ENCODE peak calls at places on chromosomes 7 and 10, in five cellular contexts. C is left lung, Q is right cardiac atrium, A is SK-N-SH, E is tibial artery. T is an unnamed sample.

GRCh38 chr7:86958380-86958779 is 101.1 kb downstream of the ELAPOR2 start:
- DNase-seq in E (no peak), Q (no peak), A (no peak), C (no peak), T (no peak)

GRCh38 chr7:69996132-69996531 is 397.9 kb downstream of the AUTS2 start:
- DNase-seq in C (no peak), E (no peak), Q (no peak), A (no peak), T (no peak)

GRCh38 chr10:132580157-132580556 is 42.6 kb downstream of the INPP5A start:
- DNase-seq in E (no peak), C (no peak), A (no peak), Q (no peak), T (no peak)

GRCh38 chr10:94500063-94500462 is 45.5 kb upstream of the HELLS start:
- DNase-seq in A (peak; percentile 15), E (no peak), Q (no peak), C (no peak), T (no peak)

GRCh38 chr10:18246967-18247366 is 106.7 kb downstream of the CACNB2 start:
- DNase-seq in E (no peak), Q (no peak), C (no peak), A (no peak), T (no peak)

GRCh38 chr10:122515588-122516231 is 44.8 kb upstream of the DMBT1 start:
- DNase-seq in Q (peak; percentile 72), C (no peak), E (no peak), A (no peak), T (peak; percentile 27)

GRCh38 chr10:126561499-126562208 is 108.8 kb downstream of the C10orf90 start:
- DNase-seq in C (no peak), E (no peak), Q (peak; percentile 49), A (no peak), T (no peak)

GRCh38 chr7:126005064-126005463 is 1075.4 kb upstream of the POT1 start:
- DNase-seq in Q (no peak), A (no peak), E (no peak), C (no peak), T (no peak)

GRCh38 chr7:19677201-19677600 is 31.6 kb downstream of the POLR1F start:
- DNase-seq in E (no peak), A (no peak), C (no peak), Q (no peak), T (no peak)

GRCh38 chr10:75030371-75030770 is 81.1 kb upstream of the SAMD8 start:
- DNase-seq in C (no peak), Q (no peak), E (no peak), A (no peak), T (no peak)

GRCh38 chr7:12581897-12582296 is 11.4 kb downstream of the SCIN start:
- DNase-seq in Q (no peak), C (no peak), E (no peak), A (no peak), T (no peak)

GRCh38 chr7:138608292-138608691 is 92.9 kb downstream of the SVOPL start:
- DNase-seq in C (no peak), E (no peak), A (no peak), Q (no peak), T (no peak)

GRCh38 chr10:688621-689426 is 644 bp downstream of the DIP2C start:
- DNase-seq in Q (peak; percentile 74), C (no peak), A (peak; percentile 77), E (no peak), T (peak; percentile 19)

GRCh38 chr10:127193125-127193524 is 3.3 kb downstream of the INSYN2A start:
- DNase-seq in Q (no peak), C (no peak), A (no peak), E (no peak), T (no peak)

GRCh38 chr7:74627699-74628411 is 29.7 kb upstream of the GTF2I start:
- DNase-seq in Q (peak; percentile 68), A (peak; percentile 45), E (no peak), C (no peak), T (peak; percentile 16)

GRCh38 chr10:12631787-12632562 is 282.6 kb downstream of the CAMK1D start:
- DNase-seq in E (no peak), C (no peak), Q (no peak), A (no peak), T (no peak)

GRCh38 chr10:42150428-42151061 is 487.8 kb downstream of the ZNF33B start:
- DNase-seq in Q (peak; percentile 21), A (peak; percentile 3), C (peak; percentile 76), E (no peak), T (no peak)

GRCh38 chr7:50684702-50685074 is 98.0 kb downstream of the GRB10 start:
- DNase-seq in E (no peak), C (no peak), Q (no peak), A (no peak), T (no peak)

GRCh38 chr10:59971915-59972314 is 65.6 kb upstream of the CCDC6 start:
- DNase-seq in A (peak; percentile 16), E (no peak), Q (no peak), C (no peak), T (no peak)

GRCh38 chr10:68628576-68629127 is 68.5 kb downstream of the TET1 start:
- DNase-seq in C (no peak), Q (no peak), E (no peak), A (no peak), T (no peak)

GRCh38 chr7:1359681-1360485 is 99.4 kb downstream of the MICALL2 start:
- DNase-seq in E (no peak), Q (peak; percentile 27), C (peak; percentile 69), A (no peak), T (no peak)

GRCh38 chr10:11181996-11182395 is 164.3 kb downstream of the CELF2 start:
- DNase-seq in C (no peak), Q (peak; percentile 85), E (peak; percentile 68), A (no peak), T (peak; percentile 52)

GRCh38 chr10:12041766-12042408 is 722 bp downstream of the UPF2 start:
- DNase-seq in C (no peak), E (no peak), Q (no peak), A (no peak), T (no peak)

GRCh38 chr7:31553636-31554035 is 39.7 kb downstream of the ITPRID1 start:
- DNase-seq in Q (no peak), E (no peak), A (no peak), C (no peak), T (no peak)

GRCh38 chr7:465710-466400 is 53.8 kb downstream of the PDGFA start:
- DNase-seq in A (no peak), C (no peak), Q (no peak), E (no peak), T (no peak)

GRCh38 chr7:117323877-117324699 is 1.2 kb upstream of the WNT2 start:
- DNase-seq in A (peak; percentile 59), E (peak; percentile 34), Q (peak; percentile 86), C (peak; percentile 83), T (peak; percentile 36)

GRCh38 chr7:117325836-117326235 is 3.0 kb upstream of the WNT2 start:
- DNase-seq in A (no peak), E (no peak), C (no peak), Q (no peak), T (no peak)

GRCh38 chr7:117322741-117323584 is at the start of gene WNT2:
- DNase-seq in E (no peak), A (peak; percentile 39), C (peak; percentile 76), Q (peak; percentile 52), T (no peak)

GRCh38 chr7:117324940-117325339 is 2.1 kb upstream of the WNT2 start:
- DNase-seq in A (no peak), E (no peak), Q (peak; percentile 36), C (no peak), T (no peak)

DNA sequence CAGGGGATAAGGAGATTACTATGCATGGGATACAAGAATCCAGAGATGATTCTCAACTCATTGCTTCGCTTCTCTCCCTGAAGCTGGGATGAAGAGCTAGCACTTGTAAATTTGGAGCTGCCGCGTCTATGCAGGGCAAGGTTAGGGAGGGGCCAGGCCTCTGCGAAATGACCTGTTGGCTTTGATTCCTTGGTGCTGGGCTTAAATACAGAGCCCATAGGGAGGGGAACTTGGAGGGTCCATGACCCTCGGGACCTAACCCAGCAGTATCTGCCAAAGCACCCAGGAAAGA is 673 bp upstream of the WNT2 start:
- DNase-seq in Q (no peak), A (no peak), E (no peak), C (no peak), T (no peak)
- H3K4me1 ChIP-seq in Q (no peaks in the 10 kb centered on the region), A (no peaks in the 10 kb centered on the region), E (no peaks in the 10 kb centered on the region), C (peaks cover 21% of the 10 kb centered on the region), T (peaks cover 13% of the 10 kb centered on the region)

GRCh38 chr7:46716926-46717325 is 795.9 kb upstream of the IGFBP3 start:
- DNase-seq in C (no peak), Q (no peak), A (no peak), E (no peak), T (no peak)

GRCh38 chr7:46715579-46715978 is 794.5 kb upstream of the IGFBP3 start:
- DNase-seq in E (no peak), C (no peak), A (no peak), Q (no peak), T (no peak)

GRCh38 chr7:46713868-46714596 is 793.0 kb upstream of the IGFBP3 start:
- DNase-seq in Q (peak; percentile 70), C (no peak), E (peak; percentile 25), A (no peak), T (no peak)

GRCh38 chr7:46710927-46711326 is 789.9 kb upstream of the IGFBP3 start:
- DNase-seq in C (no peak), E (no peak), Q (no peak), A (no peak), T (no peak)

DNA sequence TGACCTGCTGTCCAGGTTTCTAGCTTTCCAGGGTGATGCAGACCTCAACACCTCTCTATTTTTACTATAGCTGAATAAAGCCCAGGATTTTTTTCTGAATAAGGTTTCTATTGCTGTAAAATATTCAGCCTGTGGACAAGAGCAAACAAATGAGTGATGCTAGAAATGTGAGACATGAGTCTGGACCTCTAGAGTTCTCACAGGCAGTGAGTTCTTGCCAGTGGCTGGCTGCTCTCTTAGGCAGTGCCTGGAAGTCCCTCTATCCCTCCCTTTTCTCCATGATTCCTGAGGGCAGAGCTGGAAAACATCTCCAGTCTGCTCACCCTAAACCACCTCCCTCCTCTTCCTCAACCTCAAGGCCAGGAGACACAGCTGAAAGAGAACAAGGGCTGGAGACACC is 793.8 kb upstream of the IGFBP3 start:
- DNase-seq in E (no peak), A (no peak), Q (no peak), C (no peak), T (no peak)
- H3K27ac ChIP-seq in E (no peak overlapping the region), A (no peak overlapping the region), Q (no peak overlapping the region), C (no peak overlapping the region), T (no peak overlapping the region)

GRCh38 chr7:101856488-101857357 is 39.3 kb downstream of the CUX1 start:
- DNase-seq in Q (peak; percentile 94), E (peak; percentile 80), C (peak; percentile 98), A (peak; percentile 98), T (peak; percentile 89)
- H3K4me1 ChIP-seq in Q (peaks cover 10% of the 10 kb centered on the region), E (no peaks in the 10 kb centered on the region), C (peaks cover 66% of the 10 kb centered on the region), A (peaks cover 18% of the 10 kb centered on the region), T (peaks cover 58% of the 10 kb centered on the region)

GRCh38 chr7:116483271-116483942 is 16.1 kb upstream of the CAV2 start:
- DNase-seq in C (no peak), Q (no peak), E (no peak), A (no peak), T (no peak)

GRCh38 chr7:116478834-116479233 is 20.7 kb upstream of the CAV2 start:
- DNase-seq in E (no peak), A (no peak), Q (no peak), C (no peak), T (no peak)

DNA sequence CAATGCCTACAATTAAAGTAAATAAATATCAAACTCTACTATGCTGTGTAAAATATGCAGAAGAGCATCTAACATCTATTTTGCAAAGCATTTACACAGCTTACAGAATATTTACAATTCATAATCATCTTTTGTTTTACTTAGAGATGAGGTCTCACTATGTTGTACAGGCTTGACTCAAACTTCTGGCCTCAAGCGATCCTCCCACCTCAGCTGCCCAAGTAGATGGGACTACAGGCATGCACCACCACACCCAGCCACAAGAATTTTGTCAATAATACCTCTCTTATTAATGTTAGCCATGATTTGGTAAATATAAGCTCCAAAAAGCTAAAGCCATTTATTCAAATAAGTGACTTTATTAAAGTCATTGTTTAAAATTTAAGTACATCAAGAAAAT is 21.9 kb upstream of the CAV2 start:
- DNase-seq in Q (no peak), C (no peak), A (no peak), E (no peak), T (no peak)
- H3K27ac ChIP-seq in Q (no peak overlapping the region), C (no peak overlapping the region), A (peak overlapping the region; percentile 51), E (no peak overlapping the region), T (no peak overlapping the region)

T was measured in heart right ventricle.